ENCODE peak calls at places on chromosome 2, in four cellular contexts. H is body of pancreas, X is GM06990, F is transverse colon. V is an unnamed sample.

GRCh38 chr2:43879261-43879660 is 40.5 kb downstream of the ABCG8 start:
- DNase-seq in H (no peak), X (no peak), F (no peak), V (no peak)

GRCh38 chr2:46818141-46818552 is 97.5 kb downstream of the MCFD2 start:
- DNase-seq in H (no peak), X (no peak), F (peak), V (no peak)

GRCh38 chr2:23606968-23607367 is 222.0 kb downstream of the KLHL29 start:
- DNase-seq in H (no peak), X (no peak), F (no peak), V (no peak)

GRCh38 chr2:81650048-81650971 is 1345.8 kb upstream of the LRRTM1 start:
- DNase-seq in H (no peak), X (no peak), F (no peak), V (no peak)

GRCh38 chr2:148594216-148594615 is 50.3 kb upstream of the EPC2 start:
- DNase-seq in H (no peak), X (no peak), F (no peak), V (no peak)

GRCh38 chr2:230330725-230331124 is 3.7 kb downstream of the SP140L start:
- DNase-seq in H (no peak), X (no peak), F (no peak), V (no peak)

GRCh38 chr2:33476100-33476792 is at the start of gene RASGRP3:
- DNase-seq in H (peak), X (peak), F (peak), V (peak)

GRCh38 chr2:226286916-226287315 is 512.7 kb downstream of the IRS1 start:
- DNase-seq in H (no peak), X (no peak), F (no peak), V (no peak)

GRCh38 chr2:235270951-235271350 is 222.9 kb upstream of the AGAP1 start:
- DNase-seq in H (no peak), X (peak), F (no peak), V (peak)

GRCh38 chr2:42048318-42049251 is 764 bp downstream of the PKDCC start:
- DNase-seq in H (peak), X (no peak), F (no peak), V (no peak)
- H3K4me3 ChIP-seq in H (peak), X (peak), F (peak), V (no peak)

DNA sequence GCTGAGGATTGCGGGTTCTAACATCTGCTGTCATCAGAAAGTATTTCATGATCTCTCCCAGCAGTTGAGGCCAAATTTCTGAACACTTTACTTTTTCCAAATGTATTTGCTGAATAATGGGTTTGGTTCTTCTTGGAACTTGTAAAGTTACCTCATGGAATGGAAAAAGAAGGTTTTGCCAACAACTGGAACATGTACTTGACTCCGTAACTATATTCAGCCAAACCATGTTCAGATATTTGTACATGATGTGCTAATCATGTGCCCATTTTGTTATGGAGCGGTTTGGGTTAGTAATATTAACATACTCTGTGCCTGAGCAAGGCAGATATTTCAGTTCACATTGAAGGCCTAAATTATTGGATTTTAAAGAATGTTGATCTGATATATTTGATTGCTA is 119.6 kb downstream of the LCLAT1 start:
- DNase-seq in H (no peak), X (no peak), F (no peak), V (no peak)
- H3K4me3 ChIP-seq in H (no peak), X (no peak), F (no peak), V (no peak)

GRCh38 chr2:220614064-220614463 is 958.0 kb downstream of the EPHA4 start:
- DNase-seq in H (no peak), X (no peak), F (no peak), V (no peak)

DNA sequence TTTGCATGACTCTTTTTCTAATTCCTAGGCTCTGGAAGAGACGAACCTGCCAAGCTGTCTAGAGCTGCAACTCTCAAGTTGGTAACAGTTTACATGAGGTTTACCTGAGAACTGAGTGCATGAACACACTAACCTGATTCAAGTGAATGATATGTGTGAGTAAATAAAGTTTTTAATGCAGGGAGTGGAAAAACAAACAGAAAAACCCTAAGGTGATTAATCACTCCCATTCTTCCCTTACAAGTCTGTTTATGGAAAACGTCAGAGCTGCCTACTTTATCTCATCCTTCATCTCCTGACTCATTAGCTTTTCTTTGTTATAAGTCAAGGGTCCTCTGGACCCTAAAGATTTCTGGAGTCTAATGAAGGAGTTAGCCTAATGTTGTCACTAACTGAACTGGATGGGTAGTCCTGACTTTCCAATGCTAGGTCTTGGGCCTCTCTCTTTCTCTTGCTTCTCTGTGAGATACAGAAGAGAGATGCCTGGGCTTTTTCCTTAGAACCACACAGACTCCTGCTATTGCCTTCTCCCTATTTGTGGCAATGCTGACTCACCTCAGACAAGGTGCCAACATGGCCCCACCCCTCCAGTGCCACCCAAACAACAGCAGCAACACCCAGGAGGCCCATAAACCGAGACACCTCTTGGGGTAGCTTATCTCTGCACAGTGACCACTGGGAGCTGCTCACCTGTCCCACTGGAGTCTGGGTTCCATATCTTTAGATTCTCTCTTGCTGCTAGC is 952.4 kb downstream of the EPHA4 start:
- DNase-seq in H (no peak), X (no peak), F (no peak), V (no peak)
- H3K4me3 ChIP-seq in H (no peak), X (no peak), F (no peak), V (no peak)

DNA sequence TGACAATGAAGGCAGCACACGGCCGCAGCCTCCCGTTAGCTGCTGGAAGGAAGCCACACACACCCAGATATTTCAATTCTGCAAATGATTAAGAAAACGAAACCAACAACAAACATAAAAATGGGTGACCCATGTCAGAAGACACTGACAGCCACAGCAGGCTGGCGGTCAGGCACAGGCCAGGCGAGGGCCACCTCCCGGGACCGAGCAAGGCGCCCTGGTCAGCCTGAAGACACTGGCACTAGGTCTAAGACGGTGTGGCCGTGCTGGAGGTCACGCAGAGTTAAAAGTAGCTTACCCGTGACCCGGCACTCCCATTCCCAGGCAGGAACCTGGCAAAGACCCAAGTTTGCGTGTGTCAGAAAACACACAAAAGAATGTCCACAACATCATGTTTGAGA is 81.6 kb downstream of the HDAC4 start:
- DNase-seq in H (peak), X (no peak), F (peak), V (no peak)
- H3K4me3 ChIP-seq in H (no peak), X (no peak), F (no peak), V (no peak)